ENCODE peak calls at places on chromosomes 3 and 15, in nine cellular contexts. P is ureter, L is neural crest cell, Z is HepG2, U is trophoblast cell, S is NCI-H1092 treated with DMSO at 0.1 percent for 48 hours, K is A549, O is neuronal stem cell, M is HFFc6. C is an unnamed sample.

GRCh38 chr15:25811481-25811906 is 51.6 kb downstream of the ATP10A start:
- DNase-seq in P (no peak), S (no peak), O (no peak), L (no peak), K (no peak), M (no peak), Z (no peak), U (no peak), C (no peak)

GRCh38 chr3:134850761-134851160 is 55.7 kb downstream of the EPHB1 start:
- DNase-seq in S (no peak), M (no peak), Z (no peak), P (no peak), U (no peak), K (no peak), O (no peak), L (no peak), C (no peak)

GRCh38 chr3:39052613-39053012 is 797 bp downstream of the WDR48 start:
- DNase-seq in O (no peak), S (no peak), Z (no peak), K (no peak), L (no peak), U (no peak), P (no peak), M (no peak), C (no peak)

GRCh38 chr3:73144276-73144675 is 82.8 kb downstream of the EBLN2 start:
- DNase-seq in M (no peak), U (no peak), O (no peak), L (no peak), P (no peak), S (no peak), K (no peak), Z (no peak), C (no peak)

GRCh38 chr3:194150252-194150934 is 14.4 kb downstream of the HES1 start:
- DNase-seq in S (no peak), L (no peak), U (peak), P (no peak), O (no peak), Z (no peak), K (no peak), M (no peak), C (no peak)

GRCh38 chr3:177069514-177070329 is 127.6 kb downstream of the TBL1XR1 start:
- DNase-seq in U (no peak), M (peak), K (no peak), Z (no peak), S (no peak), O (no peak), P (no peak), L (no peak), C (no peak)

GRCh38 chr15:75228787-75229186 is 27.1 kb downstream of the C15orf39 start:
- DNase-seq in O (no peak), K (no peak), S (no peak), U (no peak), M (no peak), L (no peak), Z (no peak), P (no peak), C (no peak)

GRCh38 chr3:71258116-71258515 is 325.4 kb downstream of the FOXP1 start:
- DNase-seq in S (no peak), P (no peak), O (no peak), Z (peak), L (no peak), K (peak), M (peak), U (no peak), C (no peak)

GRCh38 chr15:96331141-96331941 is 841 bp downstream of the NR2F2 start:
- DNase-seq in O (peak), P (no peak), L (no peak), M (peak), K (peak), Z (no peak), S (no peak), U (peak), C (peak)

GRCh38 chr3:30751610-30752299 is 142.7 kb downstream of the GADL1 start:
- DNase-seq in S (peak), U (no peak), L (peak), K (peak), Z (peak), M (peak), P (no peak), O (no peak), C (no peak)

GRCh38 chr3:127831723-127832172 is 9.4 kb upstream of the MGLL start:
- DNase-seq in Z (no peak), M (no peak), P (no peak), U (peak), O (peak), L (peak), S (peak), K (peak), C (no peak)

GRCh38 chr3:98561727-98562521 is 30.1 kb downstream of the GPR15 start:
- DNase-seq in Z (no peak), S (no peak), L (no peak), O (no peak), P (no peak), M (no peak), U (no peak), K (no peak), C (no peak)

GRCh38 chr3:185764168-185764988 is 60.5 kb downstream of the IGF2BP2 start:
- DNase-seq in K (no peak), M (no peak), P (no peak), U (peak), S (no peak), O (peak), L (peak), Z (no peak), C (no peak)

GRCh38 chr3:101643861-101644613 is 32.9 kb downstream of the ZBTB11 start:
- DNase-seq in S (no peak), U (peak), Z (no peak), O (no peak), L (no peak), P (no peak), M (peak), K (peak), C (no peak)

GRCh38 chr3:177357352-177358084 is 160.2 kb upstream of the TBL1XR1 start:
- DNase-seq in Z (peak), U (peak), K (peak), S (peak), O (no peak), M (peak), P (no peak), L (no peak), C (peak)

GRCh38 chr15:27527490-27528067 is 556.6 kb downstream of the GABRG3 start:
- DNase-seq in S (no peak), U (no peak), O (no peak), M (no peak), P (no peak), Z (peak), K (peak), L (no peak), C (no peak)

GRCh38 chr15:90402806-90403205 is 14.8 kb downstream of the IQGAP1 start:
- DNase-seq in K (no peak), Z (no peak), O (no peak), P (no peak), S (no peak), U (no peak), L (no peak), M (no peak), C (no peak)

GRCh38 chr3:168608926-168609325 is 513.2 kb upstream of the GOLIM4 start:
- DNase-seq in U (no peak), M (no peak), S (no peak), K (no peak), Z (no peak), L (no peak), O (no peak), P (no peak), C (no peak)

GRCh38 chr3:9397911-9398714 is 698 bp downstream of the SETD5 start:
- DNase-seq in M (no peak), K (peak), Z (peak), L (no peak), O (peak), P (peak), S (peak), U (no peak), C (peak)

GRCh38 chr3:170942011-170942410 is 33.6 kb upstream of the EIF5A2 start:
- DNase-seq in L (no peak), U (no peak), Z (no peak), O (no peak), S (no peak), K (no peak), P (no peak), M (no peak), C (no peak)

GRCh38 chr3:123520656-123521055 is 64.2 kb downstream of the HACD2 start:
- DNase-seq in O (no peak), K (no peak), P (no peak), M (no peak), L (no peak), Z (no peak), S (no peak), U (no peak), C (no peak)

GRCh38 chr15:70569139-70569717 is 194.1 kb downstream of the UACA start:
- DNase-seq in O (no peak), U (peak), L (no peak), K (peak), S (peak), M (peak), P (peak), Z (peak), C (no peak)

GRCh38 chr15:98304366-98304765 is 343.9 kb downstream of the ARRDC4 start:
- DNase-seq in L (no peak), Z (no peak), M (no peak), U (no peak), S (no peak), O (no peak), K (no peak), P (no peak), C (no peak)

GRCh38 chr3:13217736-13218540 is 144.7 kb upstream of the IQSEC1 start:
- DNase-seq in Z (peak), M (peak), P (no peak), S (no peak), L (no peak), O (no peak), U (peak), K (peak), C (no peak)

GRCh38 chr15:76337739-76338554 is 1.4 kb downstream of the ISL2 start:
- DNase-seq in M (no peak), Z (no peak), U (peak), L (peak), K (no peak), O (peak), S (no peak), P (no peak), C (no peak)

GRCh38 chr3:45332901-45333407 is 55.4 kb upstream of the LARS2 start:
- DNase-seq in K (no peak), U (no peak), P (no peak), S (no peak), Z (no peak), L (no peak), M (no peak), O (no peak), C (no peak)

GRCh38 chr15:56523521-56523920 is 58.6 kb upstream of the MNS1 start:
- DNase-seq in S (no peak), L (no peak), U (no peak), O (no peak), P (no peak), K (no peak), M (no peak), Z (no peak), C (no peak)

GRCh38 chr3:130088061-130088460 is 6.4 kb downstream of the ALG1L2 start:
- DNase-seq in M (no peak), P (no peak), Z (no peak), L (no peak), S (no peak), U (no peak), K (no peak), O (no peak), C (no peak)

GRCh38 chr15:97875513-97876285 is 84.8 kb upstream of the ARRDC4 start:
- DNase-seq in M (no peak), L (no peak), U (peak), P (peak), O (no peak), Z (no peak), S (no peak), K (peak), C (peak)

GRCh38 chr3:37072892-37073291 is 79.6 kb downstream of the MLH1 start:
- DNase-seq in Z (no peak), U (no peak), L (no peak), S (no peak), P (no peak), K (no peak), O (no peak), M (peak), C (no peak)

C was measured in RWPE2.